ENCODE peak calls at places on chromosomes 2 and 18, in five cellular contexts. One of them, this sample, is unnamed.
A peak's percentile ranks its signal among the peaks of the same experiment; 100 is the strongest.

GRCh38 chr18:24413148-24413547 is 13.3 kb upstream of the IMPACT start:
- DNase-seq in heart right ventricle: no peak
- DNase-seq in left ventricle myocardium inferior: no peak
- DNase-seq in OCI-LY7: no peak
- DNase-seq in HCT116: no peak
- DNase-seq in this sample: peak; percentile 23

GRCh38 chr18:65769653-65770052 is 18.8 kb downstream of the CDH7 start:
- DNase-seq in heart right ventricle: no peak
- DNase-seq in left ventricle myocardium inferior: no peak
- DNase-seq in OCI-LY7: no peak
- DNase-seq in HCT116: no peak
- DNase-seq in this sample: no peak

GRCh38 chr18:35682282-35682867 is 100.8 kb downstream of the GALNT1 start:
- DNase-seq in heart right ventricle: no peak
- DNase-seq in left ventricle myocardium inferior: no peak
- DNase-seq in OCI-LY7: no peak
- DNase-seq in HCT116: no peak
- DNase-seq in this sample: peak; percentile 3

GRCh38 chr2:102043560-102043959 is 51.8 kb downstream of the IL1R2 start:
- DNase-seq in heart right ventricle: no peak
- DNase-seq in left ventricle myocardium inferior: no peak
- DNase-seq in OCI-LY7: no peak
- DNase-seq in HCT116: no peak
- DNase-seq in this sample: no peak

GRCh38 chr2:200338692-200339091 is 32.2 kb downstream of the SPATS2L start:
- DNase-seq in heart right ventricle: no peak
- DNase-seq in left ventricle myocardium inferior: no peak
- DNase-seq in OCI-LY7: no peak
- DNase-seq in HCT116: no peak
- DNase-seq in this sample: no peak

GRCh38 chr2:86249843-86250402 is 50.7 kb downstream of the MRPL35 start:
- DNase-seq in heart right ventricle: no peak
- DNase-seq in left ventricle myocardium inferior: no peak
- DNase-seq in OCI-LY7: peak; percentile 66
- DNase-seq in HCT116: no peak
- DNase-seq in this sample: no peak

GRCh38 chr2:239594772-239595608 is 194.2 kb upstream of the HDAC4 start:
- DNase-seq in heart right ventricle: no peak
- DNase-seq in left ventricle myocardium inferior: no peak
- DNase-seq in OCI-LY7: no peak
- DNase-seq in HCT116: no peak
- DNase-seq in this sample: no peak

GRCh38 chr18:55214969-55215368 is 255.7 kb upstream of the CCDC68 start:
- DNase-seq in heart right ventricle: no peak
- DNase-seq in left ventricle myocardium inferior: no peak
- DNase-seq in OCI-LY7: no peak
- DNase-seq in HCT116: no peak
- DNase-seq in this sample: no peak

GRCh38 chr2:150403457-150403856 is 84.0 kb downstream of the RND3 start:
- DNase-seq in heart right ventricle: no peak
- DNase-seq in left ventricle myocardium inferior: no peak
- DNase-seq in OCI-LY7: no peak
- DNase-seq in HCT116: no peak
- DNase-seq in this sample: no peak

GRCh38 chr2:218230882-218231281 is 13.9 kb downstream of the ARPC2 start:
- DNase-seq in heart right ventricle: no peak
- DNase-seq in left ventricle myocardium inferior: no peak
- DNase-seq in OCI-LY7: no peak
- DNase-seq in HCT116: no peak
- DNase-seq in this sample: peak; percentile 46

GRCh38 chr18:34835466-34835865 is 125.4 kb downstream of the DTNA start:
- DNase-seq in heart right ventricle: no peak
- DNase-seq in left ventricle myocardium inferior: no peak
- DNase-seq in OCI-LY7: no peak
- DNase-seq in HCT116: no peak
- DNase-seq in this sample: no peak

GRCh38 chr2:184157141-184157540 is 441.2 kb upstream of the ZNF804A start:
- DNase-seq in heart right ventricle: no peak
- DNase-seq in left ventricle myocardium inferior: no peak
- DNase-seq in OCI-LY7: no peak
- DNase-seq in HCT116: no peak
- DNase-seq in this sample: no peak

GRCh38 chr2:188983427-188984101 is 9.4 kb downstream of the COL3A1 start:
- DNase-seq in heart right ventricle: no peak
- DNase-seq in left ventricle myocardium inferior: no peak
- DNase-seq in OCI-LY7: peak; percentile 3
- DNase-seq in HCT116: peak; percentile 34
- DNase-seq in this sample: peak; percentile 77

GRCh38 chr2:47631840-47632398 is 151.0 kb upstream of the MSH6 start:
- DNase-seq in heart right ventricle: no peak
- DNase-seq in left ventricle myocardium inferior: no peak
- DNase-seq in OCI-LY7: no peak
- DNase-seq in HCT116: peak; percentile 54
- DNase-seq in this sample: peak; percentile 66

GRCh38 chr18:13276530-13277520 is 58.3 kb downstream of the LDLRAD4 start:
- DNase-seq in heart right ventricle: no peak
- DNase-seq in left ventricle myocardium inferior: no peak
- DNase-seq in OCI-LY7: no peak
- DNase-seq in HCT116: no peak
- DNase-seq in this sample: no peak

GRCh38 chr2:221844187-221844586 is 272.1 kb upstream of the EPHA4 start:
- DNase-seq in heart right ventricle: no peak
- DNase-seq in left ventricle myocardium inferior: no peak
- DNase-seq in OCI-LY7: no peak
- DNase-seq in HCT116: no peak
- DNase-seq in this sample: no peak

GRCh38 chr2:125566422-125566821 is 1089.5 kb upstream of the GYPC start:
- DNase-seq in heart right ventricle: no peak
- DNase-seq in left ventricle myocardium inferior: no peak
- DNase-seq in OCI-LY7: no peak
- DNase-seq in HCT116: no peak
- DNase-seq in this sample: no peak

GRCh38 chr2:152693033-152693432 is 24.2 kb downstream of the PRPF40A start:
- DNase-seq in heart right ventricle: no peak
- DNase-seq in left ventricle myocardium inferior: no peak
- DNase-seq in OCI-LY7: no peak
- DNase-seq in HCT116: no peak
- DNase-seq in this sample: no peak

GRCh38 chr2:105580870-105581567 is 163.7 kb upstream of the NCK2 start:
- DNase-seq in heart right ventricle: no peak
- DNase-seq in left ventricle myocardium inferior: no peak
- DNase-seq in OCI-LY7: no peak
- DNase-seq in HCT116: no peak
- DNase-seq in this sample: no peak

GRCh38 chr2:108594982-108595464 is 60.8 kb downstream of the LIMS1 start:
- DNase-seq in heart right ventricle: no peak
- DNase-seq in left ventricle myocardium inferior: no peak
- DNase-seq in OCI-LY7: no peak
- DNase-seq in HCT116: no peak
- DNase-seq in this sample: peak; percentile 55

GRCh38 chr2:118994172-118994700 is 52.2 kb downstream of the MARCO start:
- DNase-seq in heart right ventricle: no peak
- DNase-seq in left ventricle myocardium inferior: no peak
- DNase-seq in OCI-LY7: no peak
- DNase-seq in HCT116: no peak
- DNase-seq in this sample: no peak

GRCh38 chr2:170930132-170931109 is 1.4 kb downstream of the GORASP2 start:
- DNase-seq in heart right ventricle: no peak
- DNase-seq in left ventricle myocardium inferior: no peak
- DNase-seq in OCI-LY7: peak; percentile 84
- DNase-seq in HCT116: peak; percentile 59
- DNase-seq in this sample: peak; percentile 13

DNA sequence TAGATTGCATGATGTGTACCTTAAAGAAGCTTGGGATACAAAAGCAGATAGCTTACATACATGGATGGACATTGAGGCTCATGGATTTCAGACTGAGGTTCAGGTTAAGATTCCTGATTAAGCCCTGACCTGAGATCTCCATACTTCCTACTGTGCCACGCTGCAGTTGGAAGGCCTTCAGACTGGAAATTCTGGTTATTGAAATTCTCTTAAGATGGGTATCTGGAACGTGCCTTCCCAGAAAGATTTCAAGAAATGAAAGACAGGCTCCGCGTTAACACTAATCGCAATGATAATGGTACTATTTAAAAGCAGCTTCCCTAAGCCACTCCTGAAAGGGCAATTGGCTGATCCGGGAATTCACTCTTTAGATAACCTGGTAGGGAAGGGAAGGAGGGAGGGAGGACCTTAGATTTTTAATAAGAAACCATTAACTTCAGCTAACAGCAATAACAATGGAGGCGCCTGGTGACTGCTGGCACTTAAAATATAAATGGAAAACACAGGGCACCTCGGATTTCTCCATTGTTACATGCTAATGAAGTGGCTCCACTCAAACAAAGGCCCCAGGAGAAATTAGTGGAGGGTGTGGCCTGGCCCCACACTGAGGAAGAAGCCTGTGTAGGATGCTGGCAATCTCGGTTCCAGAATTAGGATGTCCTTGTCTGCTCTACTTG is 22.6 kb upstream of the MTA3 start:
- DNase-seq in heart right ventricle: no peak
- DNase-seq in left ventricle myocardium inferior: no peak
- DNase-seq in OCI-LY7: peak; percentile 38
- DNase-seq in HCT116: no peak
- DNase-seq in this sample: no peak
- H3K27ac ChIP-seq in heart right ventricle: no peak overlapping the region
- H3K27ac ChIP-seq in left ventricle myocardium inferior: no peak overlapping the region
- H3K27ac ChIP-seq in OCI-LY7: peak overlapping the region; percentile 98
- H3K27ac ChIP-seq in HCT116: no peak overlapping the region
- H3K27ac ChIP-seq in this sample: no peak overlapping the region

GRCh38 chr18:76823166-76823539 is 796 bp downstream of the ZNF236 start:
- DNase-seq in heart right ventricle: peak; percentile 16
- DNase-seq in left ventricle myocardium inferior: no peak
- DNase-seq in OCI-LY7: peak; percentile 6
- DNase-seq in HCT116: no peak
- DNase-seq in this sample: no peak

GRCh38 chr18:76821356-76821874 is 942 bp upstream of the ZNF236 start:
- DNase-seq in heart right ventricle: no peak
- DNase-seq in left ventricle myocardium inferior: no peak
- DNase-seq in OCI-LY7: peak; percentile 12
- DNase-seq in HCT116: no peak
- DNase-seq in this sample: no peak

GRCh38 chr18:76822510-76823165 is at the start of gene ZNF236:
- DNase-seq in heart right ventricle: peak; percentile 77
- DNase-seq in left ventricle myocardium inferior: peak; percentile 79
- DNase-seq in OCI-LY7: peak; percentile 74
- DNase-seq in HCT116: no peak
- DNase-seq in this sample: peak; percentile 92

GRCh38 chr18:76823574-76823973 is 1.2 kb downstream of the ZNF236 start:
- DNase-seq in heart right ventricle: no peak
- DNase-seq in left ventricle myocardium inferior: peak; percentile 37
- DNase-seq in OCI-LY7: peak; percentile 53
- DNase-seq in HCT116: no peak
- DNase-seq in this sample: peak; percentile 48

DNA sequence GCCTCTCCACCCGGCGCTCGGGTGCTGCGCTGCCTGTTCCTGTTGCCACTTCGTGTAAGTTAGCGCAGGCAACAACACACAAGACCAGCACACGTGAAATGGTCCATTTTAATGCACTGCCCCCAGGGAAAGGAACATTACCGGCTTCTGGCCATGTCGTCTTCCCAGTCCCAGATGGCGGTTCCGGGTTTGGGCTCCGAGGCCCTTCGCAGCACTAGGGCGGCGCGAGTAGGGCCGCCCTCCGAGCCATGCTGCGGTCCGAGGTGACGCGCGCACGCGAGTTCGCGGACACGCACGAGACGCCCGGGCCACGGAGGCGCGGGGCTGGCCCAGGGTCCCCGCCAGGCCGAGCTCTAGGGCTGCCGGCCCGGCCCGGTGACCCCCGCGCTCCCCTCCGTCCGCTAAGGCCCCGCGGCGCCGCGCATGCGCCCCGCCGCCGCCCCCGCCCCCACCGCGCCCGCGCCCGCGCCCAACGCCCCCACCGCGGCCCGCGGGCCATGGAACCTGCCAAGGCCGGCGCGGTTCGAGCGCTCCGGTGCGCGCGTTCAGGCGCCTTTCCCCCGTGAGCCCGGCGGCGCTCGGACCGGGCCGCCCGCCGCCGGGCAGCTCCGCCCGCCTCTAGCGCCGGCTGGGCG is 365 bp upstream of the ZNF236 start:
- DNase-seq in heart right ventricle: peak; percentile 49
- DNase-seq in left ventricle myocardium inferior: peak; percentile 53
- DNase-seq in OCI-LY7: peak; percentile 49
- DNase-seq in HCT116: no peak
- DNase-seq in this sample: peak; percentile 59
- TF ChIP-seq CTCF in heart right ventricle: no peak
- TF ChIP-seq CTCF in left ventricle myocardium inferior: no peak
- TF ChIP-seq CTCF in OCI-LY7: no peak
- TF ChIP-seq CTCF in HCT116: no peak
- TF ChIP-seq CTCF in this sample: no peak

GRCh38 chr2:205054789-205055188 is 509.5 kb downstream of the PARD3B start:
- DNase-seq in heart right ventricle: no peak
- DNase-seq in left ventricle myocardium inferior: no peak
- DNase-seq in OCI-LY7: no peak
- DNase-seq in HCT116: no peak
- DNase-seq in this sample: no peak

GRCh38 chr2:205058409-205058808 is 513.1 kb downstream of the PARD3B start:
- DNase-seq in heart right ventricle: no peak
- DNase-seq in left ventricle myocardium inferior: no peak
- DNase-seq in OCI-LY7: no peak
- DNase-seq in HCT116: no peak
- DNase-seq in this sample: no peak

GRCh38 chr2:205052781-205053180 is 507.5 kb downstream of the PARD3B start:
- DNase-seq in heart right ventricle: no peak
- DNase-seq in left ventricle myocardium inferior: no peak
- DNase-seq in OCI-LY7: no peak
- DNase-seq in HCT116: no peak
- DNase-seq in this sample: no peak

GRCh38 chr2:205053827-205054410 is 508.6 kb downstream of the PARD3B start:
- DNase-seq in heart right ventricle: no peak
- DNase-seq in left ventricle myocardium inferior: no peak
- DNase-seq in OCI-LY7: no peak
- DNase-seq in HCT116: no peak
- DNase-seq in this sample: peak; percentile 39

DNA sequence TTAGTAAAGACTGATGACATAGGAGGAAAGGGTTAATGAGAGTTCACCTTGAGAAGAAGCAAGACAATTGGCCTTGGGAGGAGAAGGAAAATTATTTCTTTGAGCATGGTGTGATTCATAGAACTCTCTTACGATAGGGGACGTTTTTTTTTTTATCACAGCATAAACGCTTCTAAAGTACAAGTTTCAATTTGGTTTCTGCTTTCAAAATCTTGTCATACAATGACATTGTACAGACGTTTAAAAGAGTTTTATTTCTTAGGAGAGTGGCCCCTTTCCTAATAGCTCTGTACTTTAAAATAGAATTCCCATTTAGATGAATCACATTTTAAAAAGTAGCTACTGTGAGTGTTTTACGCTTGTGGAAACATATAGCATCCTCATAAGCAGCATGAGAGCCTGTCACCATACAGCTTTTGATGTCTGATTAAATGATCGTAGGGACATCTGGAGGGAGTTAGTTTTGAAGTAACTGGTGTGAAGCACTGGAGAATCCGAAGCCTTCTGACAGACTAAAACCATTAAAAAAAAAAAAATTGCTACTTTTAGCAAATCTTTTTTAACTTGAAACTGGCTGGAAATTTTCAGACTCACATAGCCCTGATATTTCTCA is 510.9 kb downstream of the PARD3B start:
- DNase-seq in heart right ventricle: no peak
- DNase-seq in left ventricle myocardium inferior: no peak
- DNase-seq in OCI-LY7: no peak
- DNase-seq in HCT116: no peak
- DNase-seq in this sample: no peak
- H3K4me3 ChIP-seq in heart right ventricle: no peak overlapping the region
- H3K4me3 ChIP-seq in left ventricle myocardium inferior: no peak overlapping the region
- H3K4me3 ChIP-seq in OCI-LY7: no peak overlapping the region
- H3K4me3 ChIP-seq in HCT116: no peak overlapping the region
- H3K4me3 ChIP-seq in this sample: no peak overlapping the region

GRCh38 chr2:26784570-26785234 is 1.2 kb upstream of the CENPA start:
- DNase-seq in heart right ventricle: no peak
- DNase-seq in left ventricle myocardium inferior: no peak
- DNase-seq in OCI-LY7: no peak
- DNase-seq in HCT116: no peak
- DNase-seq in this sample: no peak
- H3K27ac ChIP-seq in heart right ventricle: no peak overlapping the region
- H3K27ac ChIP-seq in left ventricle myocardium inferior: no peak overlapping the region
- H3K27ac ChIP-seq in OCI-LY7: no peak overlapping the region
- H3K27ac ChIP-seq in HCT116: no peak overlapping the region
- H3K27ac ChIP-seq in this sample: no peak overlapping the region